ENCODE peak calls at places on chromosomes 11 and 22, in five cellular contexts. O, L, F, J and Y are unnamed samples.

GRCh38 chr11:14520902-14521151 is 641 bp upstream of the PSMA1 start:
- DNase-seq in F (no peak), O (no peak), L (no peak), J (no peak), Y (no peak)

GRCh38 chr11:133388260-133388659 is 144.0 kb downstream of the OPCML start:
- DNase-seq in O (no peak), F (no peak), J (no peak), L (no peak), Y (no peak)

GRCh38 chr11:82682003-82682751 is 51.5 kb downstream of the FAM181B start:
- DNase-seq in J (no peak), L (peak; percentile 75), F (peak; percentile 24), O (peak; percentile 57), Y (peak; percentile 92)

GRCh38 chr22:42366815-42367581 is 65.2 kb downstream of the NFAM1 start:
- DNase-seq in O (no peak), J (peak; percentile 51), L (no peak), F (no peak), Y (no peak)

GRCh38 chr22:46619830-46620501 is at the start of gene GRAMD4:
- DNase-seq in F (no peak), L (no peak), O (no peak), J (peak; percentile 74), Y (no peak)

GRCh38 chr11:10792385-10793068 is 16.2 kb downstream of the EIF4G2 start:
- DNase-seq in F (peak; percentile 32), L (peak; percentile 77), J (peak; percentile 87), O (peak; percentile 93), Y (peak; percentile 49)

GRCh38 chr22:38214248-38215056 is 12.7 kb downstream of the MAFF start:
- DNase-seq in L (no peak), F (no peak), J (peak; percentile 61), O (no peak), Y (no peak)

GRCh38 chr11:69918938-69919650 is 99.9 kb upstream of the FGF3 start:
- DNase-seq in J (peak; percentile 78), O (peak; percentile 86), F (no peak), L (peak; percentile 47), Y (no peak)

GRCh38 chr11:42422094-42422493 is 889.7 kb upstream of the API5 start:
- DNase-seq in F (no peak), O (no peak), J (no peak), L (peak; percentile 6), Y (no peak)

GRCh38 chr22:24189249-24190158 is 8.2 kb downstream of the SUSD2 start:
- DNase-seq in O (peak; percentile 69), J (peak; percentile 79), L (peak; percentile 67), F (peak; percentile 26), Y (no peak)

GRCh38 chr11:6606471-6607189 is 3.1 kb downstream of the ILK start:
- DNase-seq in J (peak; percentile 95), O (peak; percentile 96), L (peak; percentile 92), F (peak; percentile 90), Y (peak; percentile 67)

GRCh38 chr11:119673389-119674336 is 55.3 kb downstream of the NECTIN1 start:
- DNase-seq in F (no peak), O (no peak), J (no peak), L (no peak), Y (no peak)
- TF ChIP-seq CTCF in F (no peak), O (peak; percentile 43), J (no peak), L (no peak), Y (no peak)

GRCh38 chr11:66336234-66337102 is at the start of gene RIN1:
- DNase-seq in L (peak; percentile 100), F (peak; percentile 97), J (no peak), O (peak; percentile 87), Y (no peak)
- H3K4me3 ChIP-seq in L (peak within 1 kb of the TSS; percentile 87), F (peak within 1 kb of the TSS; percentile 85), J (peak within 1 kb of the TSS; percentile 79), O (peak within 1 kb of the TSS; percentile 69), Y (no peak within 1 kb of the TSS)

GRCh38 chr22:35327690-35328471 is 28.2 kb downstream of the TOM1 start:
- DNase-seq in F (no peak), L (no peak), J (no peak), O (no peak), Y (no peak)

GRCh38 chr22:35326854-35327562 is 27.3 kb downstream of the TOM1 start:
- DNase-seq in F (no peak), L (no peak), J (no peak), O (no peak), Y (no peak)

GRCh38 chr22:35330258-35330861 is 30.7 kb downstream of the TOM1 start:
- DNase-seq in J (peak; percentile 90), O (no peak), F (peak; percentile 45), L (peak; percentile 92), Y (no peak)

GRCh38 chr22:35328472-35328885 is 28.8 kb downstream of the TOM1 start:
- DNase-seq in L (no peak), O (no peak), J (peak; percentile 45), F (no peak), Y (no peak)

GRCh38 chr22:35329114-35329847 is 29.6 kb downstream of the TOM1 start:
- DNase-seq in L (no peak), O (no peak), F (no peak), J (no peak), Y (no peak)
- TF ChIP-seq CTCF in L (no peak), O (no peak), F (no peak), J (no peak), Y (peak; percentile 21)

DNA sequence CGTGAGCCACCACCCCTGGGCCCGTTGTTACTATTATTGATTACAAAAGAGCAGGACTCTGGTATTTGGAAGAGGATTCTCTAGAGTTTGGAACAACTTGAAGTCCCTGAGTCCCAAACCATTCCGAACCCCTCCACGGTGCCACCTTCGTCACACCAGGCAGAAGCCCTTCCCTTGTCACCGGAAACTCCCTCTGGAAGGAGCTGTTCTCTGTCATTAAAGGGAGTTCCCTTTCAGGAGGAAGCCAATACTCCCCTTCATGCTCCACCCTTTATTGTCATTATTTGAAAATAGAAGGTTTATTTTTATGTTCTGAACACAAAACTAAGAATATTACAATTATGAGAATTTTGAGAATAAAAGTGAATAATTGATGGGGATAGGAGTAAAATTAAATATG is 5.1 kb upstream of the C11orf24 start:
- DNase-seq in L (no peak), O (peak; percentile 18), J (no peak), F (no peak), Y (no peak)
- H3K4me3 ChIP-seq in L (no peak overlapping the region), O (no peak overlapping the region), J (no peak overlapping the region), F (no peak overlapping the region), Y (no peak overlapping the region)

DNA sequence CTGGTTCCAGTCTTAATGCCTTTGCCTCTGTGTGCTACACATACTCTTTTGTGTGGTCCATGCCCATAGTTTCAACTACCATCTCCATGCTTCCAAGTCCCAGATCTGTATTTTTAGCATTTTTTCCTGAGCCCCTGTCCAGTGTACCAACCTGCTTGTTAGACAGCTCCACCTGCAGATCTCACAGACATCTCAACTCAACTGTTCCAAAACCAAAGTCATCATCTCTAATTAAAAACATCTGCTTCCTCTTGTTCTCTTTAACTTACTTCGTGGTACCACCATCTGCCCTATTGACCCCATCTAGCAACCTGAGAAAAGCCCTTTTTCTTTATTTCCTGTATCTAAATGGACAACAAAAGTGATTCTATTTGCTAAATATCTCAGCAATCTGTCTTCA is 8.6 kb upstream of the KMT2A start:
- DNase-seq in J (no peak), L (peak; percentile 14), F (no peak), O (no peak), Y (no peak)
- TF ChIP-seq CTCF in J (no peak), L (no peak), F (no peak), O (no peak), Y (no peak)

DNA sequence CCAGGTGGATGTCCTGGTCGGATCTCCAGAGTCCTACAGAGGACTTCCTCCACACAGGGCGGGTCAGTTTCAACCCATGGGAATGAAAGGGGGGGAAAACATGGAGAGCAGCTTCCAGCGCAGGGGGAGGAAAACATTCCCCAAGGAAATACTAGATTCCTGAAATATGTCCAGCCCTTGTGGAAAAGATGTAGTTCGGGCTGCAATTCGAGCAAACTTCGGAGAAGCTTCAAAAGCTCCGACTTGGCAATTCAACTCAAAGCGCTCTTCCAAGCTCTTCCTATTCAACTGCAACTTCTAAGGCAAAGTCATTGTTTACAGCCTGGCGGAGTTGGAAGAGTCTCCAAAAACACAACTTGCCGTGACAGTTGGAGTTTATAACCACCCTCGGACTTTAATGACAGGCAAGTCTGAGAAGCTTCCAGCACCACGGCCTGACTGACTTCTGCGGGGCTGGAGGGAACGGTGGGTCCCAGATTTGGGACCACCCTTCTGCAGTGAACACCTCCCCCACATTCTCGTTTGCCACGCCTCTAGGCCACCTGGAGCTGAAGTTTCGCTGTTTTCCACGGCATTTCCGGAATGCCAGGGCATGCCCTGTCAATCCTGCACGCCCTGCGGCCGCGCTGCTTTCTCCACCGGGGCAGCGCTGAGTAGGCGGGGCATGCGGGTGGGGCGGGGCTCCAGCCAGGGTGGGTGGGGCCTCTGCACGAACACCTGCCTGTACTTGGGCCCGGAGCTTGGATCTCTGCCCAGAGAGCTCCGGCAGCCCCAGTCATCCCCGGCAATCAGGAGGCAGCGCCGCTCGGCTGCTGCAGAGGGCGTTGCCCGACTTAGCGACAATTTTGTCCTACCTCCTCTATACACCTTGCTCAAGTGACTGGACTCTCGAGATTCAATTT is 49.0 kb upstream of the BIRC3 start:
- DNase-seq in F (no peak), L (peak; percentile 75), O (peak; percentile 98), J (peak; percentile 80), Y (no peak)
- H3K4me3 ChIP-seq in F (peak overlapping the region; percentile 62), L (peak overlapping the region; percentile 57), O (peak overlapping the region; percentile 67), J (peak overlapping the region; percentile 61), Y (no peak overlapping the region)

GRCh38 chr11:63831326-63831725 is 7.6 kb upstream of the MARK2 start:
- DNase-seq in J (no peak), F (no peak), L (no peak), O (no peak), Y (no peak)

GRCh38 chr11:63826471-63827190 is 12.3 kb upstream of the MARK2 start:
- DNase-seq in L (no peak), O (no peak), F (no peak), J (no peak), Y (peak; percentile 68)

GRCh38 chr11:63832336-63832735 is 6.6 kb upstream of the MARK2 start:
- DNase-seq in L (no peak), J (no peak), O (no peak), F (no peak), Y (no peak)

GRCh38 chr11:63833048-63833447 is 5.9 kb upstream of the MARK2 start:
- DNase-seq in O (no peak), F (no peak), L (no peak), J (no peak), Y (no peak)

GRCh38 chr11:63829823-63830489 is 9.0 kb upstream of the MARK2 start:
- DNase-seq in F (no peak), L (peak; percentile 46), J (no peak), O (peak; percentile 55), Y (no peak)
- TF ChIP-seq CTCF in F (peak; percentile 47), L (peak; percentile 18), J (peak; percentile 36), O (peak; percentile 62), Y (peak; percentile 41)

GRCh38 chr11:113835306-113835705 is 40.1 kb downstream of the USP28 start:
- DNase-seq in L (no peak), F (no peak), J (no peak), O (no peak), Y (no peak)

GRCh38 chr11:113833151-113833550 is 42.2 kb downstream of the USP28 start:
- DNase-seq in J (no peak), O (no peak), F (no peak), L (no peak), Y (no peak)

GRCh38 chr11:113828186-113828585 is 47.2 kb downstream of the USP28 start:
- DNase-seq in F (no peak), O (no peak), J (no peak), L (no peak), Y (no peak)

GRCh38 chr11:113831314-113831713 is 44.1 kb downstream of the USP28 start:
- DNase-seq in O (no peak), F (no peak), J (no peak), L (no peak), Y (no peak)
- H3K4me3 ChIP-seq in O (no peak overlapping the region), F (no peak overlapping the region), J (no peak overlapping the region), L (no peak overlapping the region), Y (no peak overlapping the region)